ENCODE peak calls at places on chromosomes 3 and 15, in six cellular contexts. E is HCT116, P is K562, X is HepG2, B is H1, N is GM12878. Z is an unnamed sample.

GRCh38 chr3:171173732-171174131 is 147.2 kb upstream of the SLC2A2 start:
- DNase-seq in E (no peak), P (no peak), X (no peak), B (no peak), N (no peak), Z (no peak)

GRCh38 chr3:47008258-47008671 is 28.8 kb downstream of the NBEAL2 start:
- DNase-seq in E (no peak), P (no peak), X (no peak), B (no peak), N (no peak), Z (no peak)

GRCh38 chr15:90859234-90860131 is 8.9 kb upstream of the FURIN start:
- DNase-seq in E (no peak), P (no peak), X (peak; percentile 71), B (no peak), N (no peak), Z (no peak)

GRCh38 chr3:42501681-42502428 is 588 bp upstream of the VIPR1 start:
- DNase-seq in E (no peak), P (peak; percentile 82), X (peak; percentile 22), B (peak; percentile 76), N (no peak), Z (no peak)

GRCh38 chr15:41967506-41968206 is 4.7 kb downstream of the EHD4 start:
- DNase-seq in E (no peak), P (no peak), X (no peak), B (no peak), N (peak; percentile 45), Z (no peak)

GRCh38 chr3:38581774-38582173 is 67.7 kb downstream of the SCN5A start:
- DNase-seq in E (no peak), P (no peak), X (no peak), B (peak; percentile 27), N (no peak), Z (no peak)

GRCh38 chr3:50257990-50258389 is 11.0 kb upstream of the SEMA3B start:
- DNase-seq in E (no peak), P (no peak), X (no peak), B (no peak), N (no peak), Z (no peak)

GRCh38 chr3:18424862-18425640 is at the start of gene SATB1:
- DNase-seq in E (no peak), P (peak; percentile 32), X (no peak), B (peak; percentile 87), N (no peak), Z (no peak)

GRCh38 chr3:72977060-72977459 is 19.6 kb upstream of the PPP4R2 start:
- DNase-seq in E (no peak), P (no peak), X (no peak), B (no peak), N (no peak), Z (no peak)

GRCh38 chr15:92930776-92931175 is 30.7 kb downstream of the CHD2 start:
- DNase-seq in E (no peak), P (no peak), X (no peak), B (no peak), N (no peak), Z (no peak)

GRCh38 chr3:141255864-141256263 is 24.2 kb downstream of the PXYLP1 start:
- DNase-seq in E (no peak), P (peak; percentile 74), X (peak; percentile 35), B (peak; percentile 54), N (no peak), Z (no peak)

GRCh38 chr15:101489633-101490407 is at the start of gene PCSK6:
- DNase-seq in E (no peak), P (peak; percentile 75), X (no peak), B (peak; percentile 68), N (no peak), Z (no peak)

GRCh38 chr3:29280675-29281264 is at the start of gene RBMS3:
- DNase-seq in E (peak; percentile 48), P (no peak), X (no peak), B (peak; percentile 54), N (peak; percentile 45), Z (peak; percentile 81)

GRCh38 chr3:169382309-169382708 is 281.2 kb downstream of the MECOM start:
- DNase-seq in E (no peak), P (no peak), X (no peak), B (no peak), N (no peak), Z (no peak)

GRCh38 chr15:32867313-32867626 is 149.5 kb downstream of the GREM1 start:
- DNase-seq in E (peak; percentile 68), P (peak; percentile 12), X (no peak), B (no peak), N (no peak), Z (no peak)

GRCh38 chr15:87120555-87120954 is 1040.9 kb downstream of the AGBL1 start:
- DNase-seq in E (no peak), P (no peak), X (no peak), B (no peak), N (no peak), Z (no peak)

GRCh38 chr3:38312356-38312755 is 30.3 kb downstream of the SLC22A14 start:
- DNase-seq in E (no peak), P (no peak), X (no peak), B (peak; percentile 20), N (no peak), Z (no peak)

GRCh38 chr3:43953814-43954241 is 263.1 kb downstream of the ABHD5 start:
- DNase-seq in E (peak; percentile 16), P (no peak), X (no peak), B (no peak), N (no peak), Z (no peak)

GRCh38 chr3:31407665-31408064 is 125.1 kb upstream of the STT3B start:
- DNase-seq in E (no peak), P (no peak), X (no peak), B (no peak), N (no peak), Z (no peak)

GRCh38 chr3:30607032-30607833 is 832 bp downstream of the TGFBR2 start:
- DNase-seq in E (no peak), P (no peak), X (no peak), B (peak; percentile 68), N (no peak), Z (peak; percentile 22)

GRCh38 chr3:124791639-124792111 is 61.4 kb downstream of the UMPS start:
- DNase-seq in E (no peak), P (no peak), X (no peak), B (no peak), N (no peak), Z (no peak)

GRCh38 chr3:126745760-126746394 is 41.8 kb downstream of the CHCHD6 start:
- DNase-seq in E (no peak), P (no peak), X (no peak), B (no peak), N (no peak), Z (no peak)

GRCh38 chr3:192055946-192056345 is 595.0 kb downstream of the PYDC2 start:
- DNase-seq in E (no peak), P (no peak), X (no peak), B (no peak), N (no peak), Z (no peak)

GRCh38 chr15:42102646-42103235 is 8.4 kb upstream of the PLA2G4D start:
- DNase-seq in E (no peak), P (no peak), X (no peak), B (no peak), N (no peak), Z (no peak)

GRCh38 chr3:186284661-186285060 is 77.4 kb downstream of the DGKG start:
- DNase-seq in E (no peak), P (no peak), X (no peak), B (no peak), N (no peak), Z (no peak)

GRCh38 chr3:136149569-136150136 is 46.5 kb downstream of the MSL2 start:
- DNase-seq in E (no peak), P (no peak), X (no peak), B (no peak), N (no peak), Z (no peak)

GRCh38 chr3:194632983-194633348 is 253 bp downstream of the TMEM44 start:
- DNase-seq in E (no peak), P (no peak), X (no peak), B (peak; percentile 61), N (no peak), Z (no peak)

GRCh38 chr3:18049101-18049500 is 306.7 kb upstream of the TBC1D5 start:
- DNase-seq in E (no peak), P (no peak), X (no peak), B (no peak), N (no peak), Z (no peak)

GRCh38 chr3:140859592-140860336 is 81.9 kb upstream of the SLC25A36 start:
- DNase-seq in E (no peak), P (no peak), X (no peak), B (no peak), N (no peak), Z (no peak)

GRCh38 chr3:178019645-178020044 is 516.6 kb upstream of the KCNMB2 start:
- DNase-seq in E (no peak), P (no peak), X (no peak), B (no peak), N (no peak), Z (no peak)

GRCh38 chr3:41507336-41508062 is 308.2 kb downstream of the CTNNB1 start:
- DNase-seq in E (no peak), P (no peak), X (no peak), B (no peak), N (no peak), Z (no peak)

DNA sequence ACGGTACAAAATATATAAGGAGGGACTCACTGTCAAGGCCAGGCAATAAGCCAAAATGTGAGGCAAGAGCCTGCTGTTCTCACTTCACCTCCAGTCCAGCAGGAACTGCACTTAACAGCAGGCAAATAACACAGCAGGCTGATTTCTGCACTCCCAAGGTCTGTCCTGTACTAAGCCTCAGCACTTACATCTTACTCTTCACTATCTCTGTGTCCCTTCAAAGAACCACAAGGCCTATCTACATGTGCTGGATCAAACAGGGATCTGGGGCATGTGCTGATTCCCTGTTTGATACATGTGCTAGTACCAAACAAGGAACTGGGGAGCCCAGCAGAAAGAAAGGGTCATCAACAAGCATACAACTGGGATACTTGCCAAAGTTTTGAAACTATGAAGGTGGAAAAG is 22.2 kb downstream of the UACA start:
- DNase-seq in E (peak; percentile 31), P (no peak), X (peak; percentile 55), B (no peak), N (no peak), Z (no peak)
- TF ChIP-seq ZNF274 in E (no peak), P (no peak), X (no peak), B (no peak), N (no peak), Z (no peak)

DNA sequence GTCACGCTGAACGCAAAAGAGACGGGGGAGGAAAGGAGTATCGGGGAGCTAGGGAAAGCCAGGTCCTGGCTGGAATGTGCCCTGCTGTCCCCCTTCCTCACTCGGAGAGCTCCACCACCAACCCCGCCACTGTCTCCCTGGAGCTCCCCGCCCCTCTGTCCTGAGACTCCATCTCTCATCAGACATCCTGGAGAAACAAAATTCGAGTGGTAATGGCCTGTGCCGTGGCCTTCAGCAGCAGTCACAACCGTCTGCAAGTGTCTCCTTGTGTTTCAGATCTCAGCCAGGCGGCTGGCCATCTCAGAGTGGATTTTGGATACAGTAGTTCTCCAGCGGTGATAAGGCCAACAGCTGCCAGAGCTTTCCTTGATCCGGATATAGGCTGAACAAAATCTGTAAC is 76.9 kb downstream of the OCA2 start:
- DNase-seq in E (no peak), P (no peak), X (no peak), B (no peak), N (no peak), Z (no peak)
- TF ChIP-seq YY1 in E (no peak), P (no peak), X (no peak), B (no peak), N (no peak), Z (no peak)

GRCh38 chr15:70323111-70323851 is 225.6 kb upstream of the TLE3 start:
- DNase-seq in E (no peak), P (no peak), X (no peak), B (peak; percentile 42), N (no peak), Z (no peak)
- TF ChIP-seq ZNF274 in E (no peak), P (no peak), X (no peak), B (no peak), N (no peak), Z (no peak)

GRCh38 chr15:68230157-68231100 is 901 bp upstream of the CLN6 start:
- DNase-seq in E (no peak), P (no peak), X (no peak), B (peak; percentile 40), N (peak; percentile 51), Z (no peak)
- TF ChIP-seq YY1 in E (no peak), P (no peak), X (no peak), B (no peak), N (no peak), Z (no peak)

Z was measured in NT2/D1.